ENCODE peak calls at places on chromosome 6, in nine cellular contexts. A is neural crest cell; Q is BE2C; K is T-helper 1 cell; Z is MG63; L is T-cell; P is memory B cell; F is CD8-positive, alpha-beta memory T cell; X is NB4. O is an unnamed sample.

GRCh38 chr6:170439366-170440351 is 113.4 kb downstream of the PSMB1 start:
- DNase-seq in A (no peak), P (no peak), X (no peak), L (no peak), K (no peak), Z (peak), F (no peak), Q (no peak), O (no peak)

GRCh38 chr6:40809627-40810026 is 222.5 kb upstream of the LRFN2 start:
- DNase-seq in F (no peak), X (no peak), K (no peak), A (no peak), P (no peak), L (no peak), Q (no peak), Z (no peak), O (no peak)

GRCh38 chr6:33418690-33419291 is 884 bp upstream of the CUTA start:
- DNase-seq in A (no peak), K (no peak), X (peak), P (no peak), Z (no peak), F (peak), Q (no peak), L (peak), O (peak)

GRCh38 chr6:168032383-168032760 is 34.9 kb downstream of the KIF25 start:
- DNase-seq in A (no peak), L (no peak), F (no peak), Q (no peak), K (no peak), P (no peak), X (peak), Z (peak), O (no peak)

GRCh38 chr6:170039156-170040114 is 251.4 kb downstream of the DLL1 start:
- DNase-seq in P (no peak), K (no peak), A (no peak), Z (no peak), X (no peak), Q (no peak), F (no peak), L (no peak), O (no peak)

GRCh38 chr6:116113386-116113785 is 12.5 kb downstream of the COL10A1 start:
- DNase-seq in A (no peak), Q (no peak), X (no peak), P (no peak), Z (no peak), F (no peak), K (no peak), L (no peak), O (no peak)

GRCh38 chr6:52360028-52360427 is 1.9 kb upstream of the PAQR8 start:
- DNase-seq in F (no peak), K (no peak), P (no peak), A (no peak), L (no peak), X (no peak), Z (no peak), Q (peak), O (no peak)

GRCh38 chr6:83019741-83020140 is 45.9 kb downstream of the UBE3D start:
- DNase-seq in K (no peak), Z (no peak), A (no peak), P (no peak), Q (no peak), X (no peak), L (no peak), F (no peak), O (no peak)

GRCh38 chr6:3715285-3715684 is 36.2 kb downstream of the PXDC1 start:
- DNase-seq in L (no peak), Z (no peak), P (no peak), K (no peak), Q (no peak), X (no peak), F (no peak), A (no peak), O (peak)

GRCh38 chr6:161748535-161749386 is 474.9 kb upstream of the AGPAT4 start:
- DNase-seq in X (peak), P (no peak), K (peak), Q (peak), L (no peak), A (peak), F (no peak), Z (peak), O (peak)

GRCh38 chr6:88059221-88059620 is 11.6 kb downstream of the SPACA1 start:
- DNase-seq in Z (no peak), A (no peak), K (no peak), P (no peak), Q (no peak), L (no peak), X (no peak), F (no peak), O (no peak)

GRCh38 chr6:123171341-123171740 is 175.3 kb downstream of the CLVS2 start:
- DNase-seq in X (no peak), Q (no peak), P (no peak), K (no peak), F (no peak), Z (no peak), L (no peak), A (no peak), O (peak)

GRCh38 chr6:44704240-44705150 is 317.0 kb downstream of the CDC5L start:
- DNase-seq in A (no peak), F (no peak), L (no peak), X (no peak), K (no peak), Q (no peak), Z (no peak), P (no peak), O (no peak)

GRCh38 chr6:108609276-108609769 is 48.6 kb downstream of the FOXO3 start:
- DNase-seq in L (no peak), P (no peak), F (no peak), A (no peak), K (no peak), Q (no peak), Z (peak), X (no peak), O (no peak)

GRCh38 chr6:161418458-161418945 is 144.6 kb upstream of the AGPAT4 start:
- DNase-seq in P (peak), K (peak), Z (peak), A (peak), X (peak), L (peak), F (no peak), Q (peak), O (peak)

GRCh38 chr6:167141667-167142432 is 15.9 kb downstream of the GPR31 start:
- DNase-seq in F (peak), L (peak), K (peak), A (peak), P (peak), Z (peak), Q (peak), X (peak), O (peak)

GRCh38 chr6:85361643-85362014 is 88.3 kb upstream of the NT5E start:
- DNase-seq in Z (peak), K (no peak), A (no peak), X (no peak), Q (no peak), F (no peak), L (no peak), P (no peak), O (no peak)

GRCh38 chr6:146905313-146905712 is 298.9 kb upstream of the STXBP5 start:
- DNase-seq in K (no peak), A (no peak), P (no peak), Z (peak), F (no peak), Q (peak), X (no peak), L (no peak), O (peak)

GRCh38 chr6:134245041-134245440 is 72.9 kb downstream of the SGK1 start:
- DNase-seq in F (no peak), P (no peak), A (no peak), Q (no peak), Z (peak), L (no peak), K (no peak), X (no peak), O (peak)

GRCh38 chr6:12636336-12636735 is 80.2 kb upstream of the PHACTR1 start:
- DNase-seq in A (no peak), K (no peak), F (no peak), L (no peak), Q (no peak), P (no peak), Z (no peak), X (no peak), O (no peak)

GRCh38 chr6:31462026-31462963 is 35.6 kb upstream of the MICB start:
- DNase-seq in A (no peak), L (no peak), Q (no peak), Z (no peak), X (no peak), F (no peak), K (no peak), P (no peak), O (no peak)